ENCODE peak calls at places on chromosome 12, in ten cellular contexts. H is fibroblast of lung, K is gastrocnemius medialis, A is heart right ventricle, J is AG09319, D is upper lobe of left lung, M is mammary epithelial cell, Y is endothelial cell, R is RWPE1, E is WERI-Rb-1. T is an unnamed sample.

GRCh38 chr12:131441638-131442336 is 269.1 kb upstream of the SFSWAP start:
- DNase-seq in H (no peak), K (no peak), A (no peak), J (no peak), D (no peak), M (no peak), Y (no peak), R (no peak), E (no peak), T (no peak)

GRCh38 chr12:119202544-119202943 is 23.8 kb downstream of the HSPB8 start:
- DNase-seq in H (no peak), K (no peak), A (no peak), J (no peak), D (no peak), M (no peak), Y (no peak), R (no peak), E (no peak), T (no peak)

GRCh38 chr12:14340371-14340770 is 25.1 kb upstream of the ATF7IP start:
- DNase-seq in H (no peak), K (no peak), A (no peak), J (no peak), D (no peak), M (no peak), Y (no peak), R (no peak), E (no peak), T (no peak)

GRCh38 chr12:71197460-71197859 is 39.7 kb upstream of the TSPAN8 start:
- DNase-seq in H (no peak), K (no peak), A (no peak), J (no peak), D (no peak), M (no peak), Y (no peak), R (no peak), E (no peak), T (no peak)

GRCh38 chr12:107929436-107929835 is 154.9 kb downstream of the ASCL4 start:
- DNase-seq in H (peak; percentile 4), K (no peak), A (no peak), J (no peak), D (no peak), M (peak; percentile 30), Y (no peak), R (peak; percentile 34), E (peak; percentile 35), T (no peak)

GRCh38 chr12:70559390-70559789 is 77.8 kb downstream of the PTPRB start:
- DNase-seq in H (no peak), K (no peak), A (no peak), J (no peak), D (no peak), M (no peak), Y (no peak), R (no peak), E (no peak), T (no peak)

GRCh38 chr12:39553476-39553875 is 66.1 kb downstream of the ABCD2 start:
- DNase-seq in H (no peak), K (no peak), A (no peak), J (no peak), D (no peak), M (no peak), Y (no peak), R (no peak), E (no peak), T (no peak)

GRCh38 chr12:80129895-80130535 is 30.7 kb downstream of the OTOGL start:
- DNase-seq in H (no peak), K (no peak), A (no peak), J (peak; percentile 47), D (no peak), M (no peak), Y (no peak), R (no peak), E (no peak), T (no peak)

GRCh38 chr12:49031573-49032161 is 13.1 kb upstream of the PRKAG1 start:
- DNase-seq in H (no peak), K (no peak), A (no peak), J (no peak), D (no peak), M (no peak), Y (no peak), R (no peak), E (no peak), T (no peak)

GRCh38 chr12:12064596-12064995 is 6.1 kb upstream of the BCL2L14 start:
- DNase-seq in H (no peak), K (no peak), A (no peak), J (no peak), D (no peak), M (no peak), Y (no peak), R (no peak), E (no peak), T (no peak)

DNA sequence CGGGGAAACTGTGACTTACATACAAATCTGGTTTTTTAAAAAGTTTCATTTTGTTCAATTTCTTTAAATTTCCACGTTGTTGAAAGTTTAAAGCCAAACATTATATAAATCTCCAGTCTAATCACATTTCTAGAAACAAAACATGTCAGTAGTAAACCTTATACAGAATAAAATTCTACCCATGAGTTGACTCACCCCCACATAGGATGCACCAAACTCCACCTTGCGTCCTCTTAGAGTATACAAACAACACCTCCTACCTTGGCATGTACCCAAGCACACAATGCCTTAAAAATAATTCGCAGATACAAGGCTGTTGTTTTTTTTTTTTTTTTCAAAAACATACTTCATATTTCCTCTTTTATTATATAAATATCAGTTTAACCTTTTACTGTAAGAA is 3.4 kb downstream of the FBXL14 start:
- DNase-seq in H (no peak), K (no peak), A (no peak), J (no peak), D (no peak), M (peak; percentile 52), Y (no peak), R (peak; percentile 72), E (no peak), T (no peak)
- TF ChIP-seq CTCF in H (no peak), K (no peak), A (no peak), J (no peak), D (no peak), M (peak; percentile 42), Y (no peak), R (no peak), E (no peak), T (no peak)

GRCh38 chr12:5873341-5873919 is 71.6 kb downstream of the ANO2 start:
- DNase-seq in H (no peak), K (no peak), A (no peak), J (no peak), D (no peak), M (no peak), Y (no peak), R (no peak), E (no peak), T (no peak)

GRCh38 chr12:5871741-5872140 is 73.3 kb downstream of the ANO2 start:
- DNase-seq in H (no peak), K (no peak), A (no peak), J (no peak), D (no peak), M (no peak), Y (no peak), R (no peak), E (no peak), T (no peak)

GRCh38 chr12:5870183-5870582 is 74.9 kb downstream of the ANO2 start:
- DNase-seq in H (no peak), K (no peak), A (no peak), J (no peak), D (no peak), M (no peak), Y (no peak), R (no peak), E (no peak), T (no peak)

GRCh38 chr12:5874514-5874913 is 70.5 kb downstream of the ANO2 start:
- DNase-seq in H (no peak), K (no peak), A (no peak), J (no peak), D (no peak), M (no peak), Y (no peak), R (no peak), E (no peak), T (no peak)

DNA sequence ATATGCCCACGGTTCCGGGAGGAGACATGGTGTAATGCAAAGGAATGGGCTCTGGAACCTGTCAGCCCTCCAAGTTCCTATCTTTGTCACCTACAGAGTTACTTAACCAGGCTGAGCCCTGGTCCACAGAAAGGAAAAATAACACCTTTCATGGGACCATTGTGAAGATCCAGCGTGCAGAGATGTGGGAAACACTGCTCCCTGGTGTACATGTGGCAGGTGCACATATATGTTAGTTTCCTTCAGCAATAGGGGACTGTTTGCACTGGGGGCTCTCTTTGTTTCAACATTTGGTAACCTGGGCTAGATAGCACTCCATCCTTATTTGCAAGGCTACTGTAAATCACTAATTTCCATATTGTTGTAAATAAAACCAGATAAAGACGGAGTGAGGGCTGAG is 72.3 kb downstream of the ANO2 start:
- DNase-seq in H (peak; percentile 3), K (no peak), A (no peak), J (no peak), D (no peak), M (no peak), Y (no peak), R (peak; percentile 20), E (peak; percentile 18), T (no peak)
- TF ChIP-seq CTCF in H (no peak), K (no peak), A (peak; percentile 31), J (peak; percentile 28), D (no peak), M (peak; percentile 16), Y (no peak), R (no peak), E (peak; percentile 46), T (peak; percentile 19)

DNA sequence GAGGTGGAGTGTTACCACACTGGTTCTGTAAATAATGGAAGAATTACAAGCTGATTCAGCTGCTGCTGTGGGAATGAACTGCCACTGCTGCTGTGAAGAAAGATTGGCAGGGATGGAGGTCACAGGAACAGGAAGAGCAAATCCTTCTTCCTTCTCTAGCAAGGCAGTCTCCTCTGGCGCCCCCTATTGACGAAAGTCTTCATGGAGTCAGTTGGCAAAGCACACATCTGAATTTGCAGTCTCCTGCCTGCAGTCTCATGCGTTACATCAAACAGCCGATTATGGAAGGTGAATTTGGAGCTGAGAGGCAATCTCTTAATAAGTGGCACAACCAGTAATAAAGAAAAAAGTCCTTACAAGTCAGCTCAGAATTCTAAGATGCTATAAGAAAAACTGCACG is 106.0 kb upstream of the TMTC1 start:
- DNase-seq in H (peak; percentile 72), K (peak; percentile 35), A (peak; percentile 75), J (peak; percentile 14), D (no peak), M (peak; percentile 52), Y (peak; percentile 57), R (no peak), E (peak; percentile 80), T (no peak)
- TF ChIP-seq CTCF in H (peak; percentile 68), K (peak; percentile 50), A (peak; percentile 72), J (peak; percentile 45), D (peak; percentile 22), M (peak; percentile 82), Y (peak; percentile 60), R (no peak), E (peak; percentile 85), T (peak; percentile 73)

DNA sequence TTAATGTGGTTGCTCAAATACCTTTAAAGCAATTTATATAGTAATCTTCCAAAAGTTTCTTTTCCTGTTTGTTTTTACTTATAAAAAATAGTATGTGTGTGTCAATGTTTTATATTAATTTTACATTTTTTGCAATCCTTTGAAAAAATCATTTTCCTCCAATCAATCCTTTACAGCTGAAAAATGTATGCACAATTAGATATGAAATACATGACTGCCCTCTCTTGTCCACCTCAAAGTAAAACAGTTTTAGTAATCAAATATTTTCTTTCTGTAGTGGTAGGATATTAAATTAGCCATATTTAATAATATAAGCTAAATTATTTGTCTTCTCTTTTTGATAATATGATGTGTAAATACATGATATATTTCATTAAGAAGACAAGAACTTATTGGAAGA is 269.9 kb downstream of the ADAMTS20 start:
- DNase-seq in H (peak; percentile 75), K (no peak), A (no peak), J (no peak), D (no peak), M (no peak), Y (no peak), R (peak; percentile 30), E (no peak), T (no peak)
- TF ChIP-seq CTCF in H (peak; percentile 41), K (no peak), A (peak; percentile 67), J (peak; percentile 41), D (no peak), M (peak; percentile 48), Y (no peak), R (peak; percentile 57), E (no peak), T (peak; percentile 57)